ENCODE peak calls at places on chromosomes 7 and 10, in four cellular contexts. V is left ventricle myocardium inferior, L is HCT116, P is hepatocyte. R is an unnamed sample. For H3K9me3 and H3K4me1, the result is how much of the 10 kb centered on the place peaks cover.

GRCh38 chr7:140022582-140023211 is 40.1 kb downstream of the PARP12 start:
- DNase-seq in V (no peak), L (no peak), P (no peak), R (no peak)

GRCh38 chr10:23461557-23461956 is 22.7 kb downstream of the OTUD1 start:
- DNase-seq in V (no peak), L (no peak), P (no peak), R (no peak)

GRCh38 chr10:103470755-103471653 is 8.0 kb downstream of the CALHM3 start:
- DNase-seq in V (no peak), L (no peak), P (no peak), R (peak)

GRCh38 chr7:22093003-22093402 is 147.3 kb upstream of the CDCA7L start:
- DNase-seq in V (no peak), L (no peak), P (no peak), R (no peak)

GRCh38 chr10:69636626-69637550 is 6.8 kb downstream of the FAM241B start:
- DNase-seq in V (no peak), L (peak), P (no peak), R (no peak)

GRCh38 chr10:86688398-86688921 is 20.1 kb downstream of the LDB3 start:
- DNase-seq in V (peak), L (peak), P (peak), R (peak)

GRCh38 chr7:327305-327931 is 37.4 kb downstream of the FOXL3 start:
- DNase-seq in V (no peak), L (no peak), P (no peak), R (no peak)

GRCh38 chr7:157386979-157387800 is 50.4 kb downstream of the DNAJB6 start:
- DNase-seq in V (peak), L (peak), P (peak), R (peak)

GRCh38 chr7:66146701-66147100 is 32.1 kb downstream of the CRCP start:
- DNase-seq in V (no peak), L (no peak), P (no peak), R (no peak)

GRCh38 chr10:59718246-59718645 is 8.6 kb upstream of the SLC16A9 start:
- DNase-seq in V (no peak), L (no peak), P (no peak), R (no peak)

GRCh38 chr7:30276203-30276900 is 8.0 kb upstream of the ZNRF2 start:
- DNase-seq in V (no peak), L (peak), P (peak), R (no peak)

GRCh38 chr7:139875821-139876241 is 46.8 kb downstream of the TBXAS1 start:
- DNase-seq in V (no peak), L (no peak), P (no peak), R (no peak)

GRCh38 chr7:15439853-15440252 is 122.0 kb downstream of the AGMO start:
- DNase-seq in V (no peak), L (no peak), P (no peak), R (no peak)

GRCh38 chr7:15441915-15442314 is 119.9 kb downstream of the AGMO start:
- DNase-seq in V (no peak), L (no peak), P (no peak), R (no peak)

GRCh38 chr7:15446280-15446679 is 115.5 kb downstream of the AGMO start:
- DNase-seq in V (no peak), L (no peak), P (no peak), R (no peak)

DNA sequence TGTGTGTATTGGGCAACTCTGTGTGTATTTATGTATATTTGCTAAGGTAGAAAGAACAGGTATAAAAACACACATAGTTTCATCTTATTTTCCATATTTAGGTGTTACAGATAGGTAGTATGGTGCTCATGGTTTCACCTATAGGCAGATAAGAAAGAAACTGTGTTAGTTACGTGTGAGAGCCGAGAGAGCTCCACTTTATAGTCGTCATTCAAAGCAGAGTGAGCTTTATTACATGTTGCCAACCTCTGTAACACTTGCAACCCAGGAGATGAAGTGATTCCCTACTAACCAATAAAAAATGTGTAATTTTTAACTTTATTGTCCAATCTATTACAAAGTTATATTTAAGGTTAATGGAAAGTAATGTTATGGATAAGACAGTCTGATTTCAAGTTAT is 121.3 kb downstream of the AGMO start:
- DNase-seq in V (no peak), L (no peak), P (no peak), R (no peak)
- H3K9me3 ChIP-seq in V (under half), L (under half), P (under half), R (under half)

GRCh38 chr7:151579642-151580041 is 59.9 kb upstream of the RHEB start:
- DNase-seq in V (no peak), L (no peak), P (no peak), R (no peak)
- H3K4me3 ChIP-seq in V (no peak), L (no peak), P (no peak), R (no peak)

GRCh38 chr10:93380043-93380565 is 102.0 kb downstream of the MYOF start:
- DNase-seq in V (no peak), L (no peak), P (no peak), R (no peak)
- H3K4me1 ChIP-seq in V (under half), L (half or more), P (under half), R (under half)

DNA sequence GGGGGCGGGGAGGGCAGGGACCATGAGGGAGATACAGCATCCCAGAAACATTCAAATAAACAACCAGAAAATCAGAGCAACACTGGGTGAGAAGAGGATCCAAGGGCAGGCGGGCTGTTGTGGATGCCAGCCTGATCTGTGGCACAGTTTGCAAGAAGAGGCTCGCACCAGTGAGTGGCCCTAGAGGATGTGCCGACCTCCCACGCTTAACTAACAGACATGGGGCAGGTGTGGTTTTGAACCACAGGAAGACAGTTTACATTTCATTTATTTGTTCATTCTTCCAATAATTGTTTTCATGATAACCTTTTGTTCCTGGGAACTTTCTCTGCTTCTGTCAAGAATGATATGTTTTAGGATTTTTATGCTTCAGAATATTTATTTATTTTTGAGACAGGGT is 115.6 kb downstream of the ZNF248 start:
- DNase-seq in V (no peak), L (no peak), P (no peak), R (no peak)
- H3K9me3 ChIP-seq in V (under half), L (under half), P (under half), R (under half)

DNA sequence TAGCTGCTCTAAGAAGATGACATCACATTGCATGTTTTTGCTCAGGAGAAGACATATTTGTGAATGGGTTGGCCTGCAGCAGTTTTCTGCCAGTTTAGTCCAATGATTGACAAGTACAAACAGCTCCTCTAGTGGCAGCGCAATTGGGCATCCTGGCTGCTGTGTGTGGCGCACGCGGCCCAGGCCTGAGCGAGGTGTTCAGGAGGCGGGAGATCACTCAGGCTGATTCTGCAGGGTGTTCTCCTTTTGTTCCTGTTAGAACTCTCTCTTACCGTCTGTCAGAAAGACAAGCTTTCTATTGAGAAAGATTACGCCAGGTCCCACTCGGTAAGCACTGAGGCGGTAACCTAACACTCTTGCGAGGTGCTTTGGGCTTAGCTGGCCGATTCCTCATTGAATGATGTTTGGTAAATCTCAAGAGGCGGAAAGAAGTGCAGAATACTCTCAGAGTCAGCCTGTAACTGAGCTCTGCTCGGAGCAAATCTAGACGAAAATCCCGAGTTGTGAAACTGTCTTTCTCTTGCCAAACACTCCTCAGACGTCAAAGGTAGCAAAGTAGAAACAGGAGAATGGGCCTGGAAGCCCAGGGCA is 219.2 kb upstream of the BMPER start:
- DNase-seq in V (no peak), L (no peak), P (peak), R (no peak)
- H3K4me3 ChIP-seq in V (no peak), L (no peak), P (no peak), R (no peak)

GRCh38 chr10:28496481-28496961 is 36.4 kb upstream of the WAC start:
- DNase-seq in V (no peak), L (no peak), P (no peak), R (no peak)
- H3K4me1 ChIP-seq in V (under half), L (under half), P (under half), R (under half)

GRCh38 chr10:38118072-38118807 is 24.1 kb downstream of the ZNF37A start:
- DNase-seq in V (no peak), L (peak), P (no peak), R (no peak)

GRCh38 chr10:38119038-38119437 is 24.9 kb downstream of the ZNF37A start:
- DNase-seq in V (no peak), L (no peak), P (no peak), R (no peak)
- H3K9me3 ChIP-seq in V (half or more), L (under half), P (under half), R (under half)

DNA sequence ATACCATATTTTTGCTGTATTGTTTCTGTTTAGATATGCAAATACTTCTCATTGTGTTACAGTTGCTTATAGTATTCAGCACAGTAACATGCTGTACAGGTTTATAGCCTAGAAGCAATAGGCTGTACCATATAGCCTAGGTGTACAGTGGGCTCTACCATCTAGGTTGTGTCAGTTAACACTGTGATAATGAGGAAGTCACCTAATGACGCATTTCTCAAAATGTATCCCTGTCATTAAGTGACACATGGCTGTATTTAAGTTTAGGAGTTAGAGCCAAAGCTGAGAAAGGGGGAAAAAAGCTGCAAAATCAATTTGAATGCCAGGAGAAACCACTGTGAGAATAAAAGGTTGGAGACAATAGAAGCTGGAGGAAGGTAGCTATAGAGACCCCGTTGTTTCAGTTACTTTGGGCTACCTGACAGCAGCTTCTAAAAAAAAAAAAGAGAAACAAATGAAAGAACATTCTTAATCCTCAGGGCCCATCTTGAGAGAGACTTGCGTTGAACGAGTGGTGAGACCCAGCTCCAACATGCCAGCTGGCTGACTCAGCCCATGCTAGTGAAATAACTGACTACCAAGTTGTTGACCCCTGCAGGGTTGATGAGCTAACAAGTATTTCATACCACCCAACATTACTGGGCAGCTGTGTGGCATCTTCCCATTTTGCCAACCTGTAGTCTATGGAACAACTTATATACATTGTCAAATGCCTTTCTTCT is 8.7 kb downstream of the STARD3NL start:
- DNase-seq in V (no peak), L (no peak), P (no peak), R (no peak)
- H3K4me3 ChIP-seq in V (no peak), L (no peak), P (no peak), R (no peak)

GRCh38 chr7:43589728-43590127 is 6.8 kb downstream of the STK17A start:
- DNase-seq in V (no peak), L (no peak), P (no peak), R (no peak)

GRCh38 chr7:43589133-43589478 is 6.2 kb downstream of the STK17A start:
- DNase-seq in V (no peak), L (no peak), P (no peak), R (no peak)

GRCh38 chr7:43586251-43586900 is 3.5 kb downstream of the STK17A start:
- DNase-seq in V (no peak), L (no peak), P (no peak), R (no peak)

GRCh38 chr7:43590862-43591550 is 8.1 kb downstream of the STK17A start:
- DNase-seq in V (no peak), L (no peak), P (no peak), R (no peak)

DNA sequence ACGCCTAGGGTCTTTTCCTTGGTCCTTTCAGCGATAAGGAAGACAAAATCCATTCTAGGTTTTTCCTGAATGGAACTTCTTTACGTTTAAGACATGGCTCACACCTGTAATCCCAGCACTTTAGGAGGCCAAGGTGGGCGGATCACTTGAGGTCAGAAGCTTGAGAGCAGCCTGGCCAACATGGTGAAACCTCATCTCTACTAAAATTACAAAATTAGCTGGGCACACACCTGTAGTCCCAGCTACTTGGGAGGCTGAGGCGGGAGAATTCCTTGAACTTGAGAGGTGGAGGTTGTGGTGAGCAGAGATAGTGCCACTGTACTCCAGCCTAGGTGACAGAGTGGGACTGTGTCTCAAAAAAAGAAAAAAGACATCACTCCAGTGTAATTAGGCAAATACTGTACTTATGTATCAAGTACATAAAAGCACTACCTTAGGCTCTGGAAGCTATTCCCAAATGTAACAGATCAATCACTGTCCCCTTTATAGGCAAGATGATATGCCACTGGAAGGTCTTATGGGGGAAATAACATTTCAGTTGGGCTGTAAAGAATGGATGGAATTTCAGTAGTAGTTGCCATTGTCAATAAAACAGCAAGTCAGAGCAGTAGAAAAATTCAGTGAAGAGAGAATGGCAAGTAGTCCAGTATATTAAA is 5.7 kb downstream of the STK17A start:
- DNase-seq in V (no peak), L (no peak), P (no peak), R (no peak)
- H3K4me1 ChIP-seq in V (under half), L (under half), P (under half), R (under half)

GRCh38 chr7:5065107-5065407 is 19.4 kb downstream of the RBAK start:
- DNase-seq in V (no peak), L (no peak), P (no peak), R (no peak)

GRCh38 chr7:5064391-5065106 is 18.9 kb downstream of the RBAK start:
- DNase-seq in V (no peak), L (no peak), P (no peak), R (no peak)

GRCh38 chr7:5063698-5064097 is 18.0 kb downstream of the RBAK start:
- DNase-seq in V (no peak), L (no peak), P (no peak), R (no peak)
- H3K9me3 ChIP-seq in V (half or more), L (half or more), P (half or more), R (under half)

R was measured in right cardiac atrium.